ENCODE peak calls at places on chromosomes 7 and 10, in six cellular contexts. Y, H, U, X, S and A are unnamed samples.
A peak's percentile ranks its signal among the peaks of the same experiment; 100 is the strongest.

GRCh38 chr7:158263110-158263963 is 324.3 kb downstream of the PTPRN2 start:
- DNase-seq in Y (peak; percentile 34), H (no peak), U (no peak), X (no peak), S (no peak), A (no peak)

GRCh38 chr10:97454330-97455036 is 8.5 kb downstream of the ZDHHC16 start:
- DNase-seq in Y (no peak), H (peak; percentile 34), U (peak; percentile 30), X (no peak), S (peak; percentile 62), A (no peak)

GRCh38 chr10:24665001-24665400 is 58.7 kb downstream of the ARHGAP21 start:
- DNase-seq in Y (no peak), H (no peak), U (no peak), X (no peak), S (no peak), A (no peak)

GRCh38 chr7:140746751-140747150 is 50.2 kb downstream of the NDUFB2 start:
- DNase-seq in Y (no peak), H (no peak), U (no peak), X (no peak), S (no peak), A (no peak)

GRCh38 chr7:31948041-31948440 is 122.2 kb downstream of the PDE1C start:
- DNase-seq in Y (no peak), H (peak; percentile 91), U (no peak), X (no peak), S (no peak), A (no peak)

GRCh38 chr7:78071821-78072590 is 273.4 kb downstream of the PHTF2 start:
- DNase-seq in Y (no peak), H (no peak), U (no peak), X (no peak), S (peak; percentile 35), A (no peak)

GRCh38 chr7:126685018-126685573 is 567.6 kb downstream of the GRM8 start:
- DNase-seq in Y (peak; percentile 66), H (no peak), U (no peak), X (no peak), S (no peak), A (no peak)

GRCh38 chr10:90227259-90227658 is 525.9 kb downstream of the KIF20B start:
- DNase-seq in Y (no peak), H (peak; percentile 34), U (no peak), X (no peak), S (no peak), A (no peak)

GRCh38 chr10:42850931-42851330 is 68.3 kb downstream of the BMS1 start:
- DNase-seq in Y (no peak), H (peak; percentile 3), U (no peak), X (no peak), S (no peak), A (no peak)

GRCh38 chr10:16816142-16816541 is 1.1 kb downstream of the RSU1 start:
- DNase-seq in Y (no peak), H (no peak), U (no peak), X (no peak), S (no peak), A (no peak)

GRCh38 chr7:25911738-25912607 is 240.0 kb upstream of the NFE2L3 start:
- DNase-seq in Y (no peak), H (no peak), U (no peak), X (no peak), S (no peak), A (no peak)

GRCh38 chr10:58969578-58969977 is 206.9 kb upstream of the PHYHIPL start:
- DNase-seq in Y (no peak), H (no peak), U (no peak), X (no peak), S (no peak), A (no peak)

GRCh38 chr7:155963356-155963755 is 151.1 kb upstream of the SHH start:
- DNase-seq in Y (peak; percentile 47), H (no peak), U (no peak), X (no peak), S (no peak), A (no peak)

GRCh38 chr7:130397056-130397455 is 16.8 kb downstream of the CPA1 start:
- DNase-seq in Y (no peak), H (no peak), U (no peak), X (no peak), S (no peak), A (no peak)

GRCh38 chr10:68792115-68792514 is 35.2 kb upstream of the STOX1 start:
- DNase-seq in Y (no peak), H (peak; percentile 30), U (no peak), X (no peak), S (no peak), A (no peak)

GRCh38 chr7:90766814-90767564 is 170.9 kb downstream of the CDK14 start:
- DNase-seq in Y (no peak), H (peak; percentile 82), U (peak; percentile 61), X (no peak), S (no peak), A (peak; percentile 61)

GRCh38 chr10:13722747-13723657 is 136.2 kb downstream of the PRPF18 start:
- DNase-seq in Y (no peak), H (peak; percentile 78), U (no peak), X (no peak), S (no peak), A (no peak)

DNA sequence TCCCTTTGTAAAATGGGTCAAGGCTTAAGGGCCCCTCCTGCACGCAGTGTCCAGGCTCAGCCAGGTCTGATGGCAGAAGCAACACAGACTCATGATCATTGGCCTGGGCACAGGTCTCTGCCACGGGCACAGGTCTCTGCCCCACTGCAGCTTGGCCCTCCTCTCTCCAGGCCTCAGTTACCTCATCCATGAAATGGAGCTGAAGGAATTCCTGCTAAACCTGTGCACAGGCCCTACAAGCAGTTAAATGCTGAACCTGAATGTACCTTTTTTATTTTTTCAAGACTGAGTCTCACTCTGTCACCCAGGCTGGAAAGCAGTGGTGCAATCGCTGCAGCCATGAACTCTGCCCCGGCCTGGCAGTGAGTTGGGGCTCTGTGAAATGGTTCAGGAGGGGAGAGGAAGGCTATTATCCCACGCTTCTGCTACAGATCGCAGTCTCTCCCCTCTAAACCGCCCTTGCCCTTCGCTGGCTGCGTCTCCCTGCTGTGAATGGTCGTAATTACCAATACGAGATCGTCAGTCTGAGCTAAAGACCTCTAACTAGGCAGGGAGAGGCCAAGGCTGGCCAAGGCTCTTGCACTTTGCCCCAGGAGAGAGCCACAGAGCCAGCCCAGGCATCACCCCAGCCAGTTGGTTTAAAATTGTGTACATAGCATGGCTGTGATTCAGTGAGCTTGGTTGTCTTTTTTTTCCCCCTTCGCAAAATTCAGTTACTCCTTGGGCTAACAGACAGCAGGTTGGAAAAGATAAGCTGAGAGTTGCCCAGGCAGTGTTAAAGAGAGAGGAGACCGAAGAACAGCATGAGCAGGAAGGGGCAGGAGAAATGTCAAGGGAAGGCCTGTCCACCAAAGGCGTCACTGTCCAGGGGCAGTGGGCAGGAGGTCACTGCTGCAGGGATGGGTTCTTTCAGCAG is 93.0 kb upstream of the KCTD7 start:
- DNase-seq in Y (no peak), H (no peak), U (no peak), X (no peak), S (no peak), A (no peak)
- H3K4me1 ChIP-seq in Y (no peaks in the 10 kb centered on the region), H (peaks cover 7% of the 10 kb centered on the region), U (no peaks in the 10 kb centered on the region), X (no peaks in the 10 kb centered on the region), S (no peaks in the 10 kb centered on the region), A (peaks cover 13% of the 10 kb centered on the region)

GRCh38 chr7:1531263-1531978 is 919 bp downstream of the MAFK start:
- DNase-seq in Y (peak; percentile 90), H (peak; percentile 41), U (no peak), X (no peak), S (no peak), A (no peak)

GRCh38 chr7:1529383-1530116 is 952 bp upstream of the MAFK start:
- DNase-seq in Y (peak; percentile 74), H (no peak), U (no peak), X (no peak), S (no peak), A (no peak)

GRCh38 chr7:1531979-1532455 is 1.5 kb downstream of the MAFK start:
- DNase-seq in Y (no peak), H (no peak), U (no peak), X (no peak), S (no peak), A (no peak)

GRCh38 chr7:1532456-1533254 is 2.2 kb downstream of the MAFK start:
- DNase-seq in Y (peak; percentile 92), H (peak; percentile 96), U (peak; percentile 73), X (peak; percentile 66), S (peak; percentile 78), A (peak; percentile 74)

DNA sequence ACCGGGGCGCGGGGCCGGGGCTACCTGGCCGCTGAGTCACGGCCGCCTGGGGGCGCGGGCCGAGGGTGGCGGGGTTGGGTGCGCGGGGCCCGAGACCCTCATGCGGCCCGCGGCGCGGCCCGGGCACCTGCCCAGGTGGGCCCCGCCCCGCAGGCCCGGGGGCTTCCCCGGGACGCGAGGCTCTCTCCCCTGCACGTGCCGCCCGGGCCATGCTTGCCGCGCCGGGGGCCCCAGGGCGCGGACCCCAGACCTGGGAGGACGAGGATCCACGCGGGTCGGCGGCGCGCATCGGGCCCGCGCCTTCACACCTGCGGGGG is 402 bp downstream of the MAFK start:
- DNase-seq in Y (no peak), H (no peak), U (no peak), X (no peak), S (no peak), A (no peak)
- H3K4me3 ChIP-seq in Y (peak overlapping the region; percentile 67), H (peak overlapping the region; percentile 43), U (peak overlapping the region; percentile 52), X (peak overlapping the region; percentile 66), S (peak overlapping the region; percentile 73), A (peak overlapping the region; percentile 76)

GRCh38 chr7:93913197-93913596 is 6.8 kb downstream of the GNGT1 start:
- DNase-seq in Y (no peak), H (no peak), U (peak; percentile 61), X (no peak), S (no peak), A (no peak)

GRCh38 chr7:93910076-93910994 is 4.0 kb downstream of the GNGT1 start:
- DNase-seq in Y (no peak), H (peak; percentile 84), U (no peak), X (no peak), S (no peak), A (no peak)

DNA sequence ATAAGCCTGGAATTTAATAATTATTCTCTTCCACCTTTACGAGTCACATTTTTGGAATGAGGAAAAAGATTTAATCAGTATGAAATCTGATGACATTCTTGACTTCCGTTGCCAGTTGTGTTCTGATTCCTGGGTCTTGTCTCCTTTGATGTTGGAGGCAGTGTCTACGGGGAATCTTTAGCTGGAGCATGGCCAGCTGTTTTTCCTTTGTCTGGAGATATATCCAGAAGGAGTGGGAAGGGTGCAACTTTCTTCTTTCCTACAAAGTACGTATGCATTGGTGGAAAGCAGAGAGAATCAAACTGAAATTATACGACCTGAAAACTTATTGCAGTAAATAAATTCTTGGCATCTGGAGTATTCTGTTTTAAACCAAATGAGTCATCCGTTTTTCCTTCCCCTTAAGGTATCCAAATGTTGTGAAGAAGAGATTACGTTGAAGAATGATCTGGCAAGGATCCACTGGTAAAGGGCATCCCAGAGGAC is 6.9 kb upstream of the GNG11 start:
- DNase-seq in Y (no peak), H (peak; percentile 71), U (peak; percentile 51), X (no peak), S (no peak), A (no peak)
- H3K4me1 ChIP-seq in Y (no peaks in the 10 kb centered on the region), H (peaks cover 7% of the 10 kb centered on the region), U (peaks cover 17% of the 10 kb centered on the region), X (peaks cover 20% of the 10 kb centered on the region), S (peaks cover 5% of the 10 kb centered on the region), A (peaks cover 34% of the 10 kb centered on the region)

GRCh38 chr7:13117103-13117502 is 429.7 kb downstream of the ARL4A start:
- DNase-seq in Y (no peak), H (peak; percentile 37), U (no peak), X (no peak), S (no peak), A (no peak)
- H3K4me3 ChIP-seq in Y (no peak overlapping the region), H (no peak overlapping the region), U (no peak overlapping the region), X (no peak overlapping the region), S (no peak overlapping the region), A (no peak overlapping the region)